ENCODE peak calls at places on chromosomes 16 and 17, in four cellular contexts. L is HCT116, R is T-helper 1 cell, A is NCI-H510A. P is an unnamed sample.

GRCh38 chr17:50212121-50212843 is 10.9 kb upstream of the COL1A1 start:
- DNase-seq in L (no peak), A (no peak), R (no peak), P (no peak)

GRCh38 chr17:419073-419735 is 66.6 kb upstream of the RPH3AL start:
- DNase-seq in A (no peak), R (peak), L (no peak), P (no peak)

GRCh38 chr16:79009911-79010310 is 590.6 kb downstream of the MAF start:
- DNase-seq in L (no peak), R (no peak), A (peak), P (no peak)

GRCh38 chr17:55717898-55718735 is 4.5 kb downstream of the TMEM100 start:
- DNase-seq in L (peak), R (peak), A (peak), P (peak)

GRCh38 chr16:86210403-86211193 is 299.7 kb upstream of the FOXF1 start:
- DNase-seq in R (no peak), L (no peak), A (no peak), P (no peak)

GRCh38 chr17:2101448-2102257 is 46.8 kb downstream of the HIC1 start:
- DNase-seq in A (peak), L (peak), R (peak), P (no peak)

GRCh38 chr16:86170720-86171119 is 271.8 kb downstream of the IRF8 start:
- DNase-seq in A (no peak), L (no peak), R (no peak), P (no peak)

GRCh38 chr16:21645261-21645721 is 7.1 kb downstream of the IGSF6 start:
- DNase-seq in L (no peak), A (no peak), R (no peak), P (no peak)